ENCODE peak calls at places on chromosomes 1 and 21, in six cellular contexts. L, R, B, J, T and A are unnamed samples.

GRCh38 chr1:113073457-113073950 is 506 bp downstream of the LRIG2 start:
- DNase-seq in L (peak), R (no peak), B (peak), J (peak), T (peak), A (peak)

GRCh38 chr1:65694933-65695332 is 97.8 kb upstream of the PDE4B start:
- DNase-seq in L (no peak), R (no peak), B (no peak), J (no peak), T (no peak), A (no peak)

GRCh38 chr1:154614247-154614646 is 6.3 kb upstream of the ADAR start:
- DNase-seq in L (no peak), R (no peak), B (no peak), J (no peak), T (no peak), A (no peak)

GRCh38 chr1:101262601-101263348 is 26.0 kb downstream of the S1PR1 start:
- DNase-seq in L (peak), R (no peak), B (no peak), J (no peak), T (no peak), A (no peak)

GRCh38 chr1:41673355-41673754 is 188.9 kb upstream of the EDN2 start:
- DNase-seq in L (peak), R (no peak), B (no peak), J (peak), T (no peak), A (no peak)

GRCh38 chr1:110617589-110617988 is 11.4 kb upstream of the KCNA2 start:
- DNase-seq in L (no peak), R (no peak), B (no peak), J (no peak), T (no peak), A (no peak)

GRCh38 chr1:33338495-33339211 is 17.8 kb upstream of the A3GALT2 start:
- DNase-seq in L (peak), R (peak), B (peak), J (peak), T (peak), A (peak)

GRCh38 chr1:167601442-167602380 is 28.3 kb upstream of the RCSD1 start:
- DNase-seq in L (no peak), R (no peak), B (no peak), J (no peak), T (peak), A (no peak)

GRCh38 chr21:29376556-29376955 is 77.8 kb downstream of the BACH1 start:
- DNase-seq in L (peak), R (no peak), B (peak), J (peak), T (peak), A (peak)

GRCh38 chr1:28955930-28956552 is 41.7 kb downstream of the EPB41 start:
- DNase-seq in L (peak), R (no peak), B (no peak), J (peak), T (no peak), A (peak)

GRCh38 chr1:65292861-65293593 is 16.3 kb upstream of the DNAJC6 start:
- DNase-seq in L (no peak), R (no peak), B (no peak), J (no peak), T (no peak), A (peak)

GRCh38 chr1:38029081-38029681 is 16.6 kb downstream of the UTP11 start:
- DNase-seq in L (peak), R (peak), B (peak), J (peak), T (no peak), A (no peak)

GRCh38 chr1:118275716-118276115 is 90.7 kb upstream of the SPAG17 start:
- DNase-seq in L (no peak), R (no peak), B (no peak), J (no peak), T (no peak), A (peak)

GRCh38 chr1:216425577-216425976 is 2.3 kb upstream of the USH2A start:
- DNase-seq in L (peak), R (no peak), B (peak), J (peak), T (no peak), A (no peak)

GRCh38 chr1:51644533-51645197 is 27.8 kb downstream of the OSBPL9 start:
- DNase-seq in L (peak), R (no peak), B (peak), J (peak), T (no peak), A (peak)

GRCh38 chr1:30184393-30185141 is 538.8 kb downstream of the MATN1 start:
- DNase-seq in L (no peak), R (no peak), B (no peak), J (no peak), T (peak), A (no peak)

GRCh38 chr1:209601809-209602657 is 18.5 kb downstream of the CAMK1G start:
- DNase-seq in L (peak), R (peak), B (peak), J (peak), T (no peak), A (peak)

GRCh38 chr1:208184993-208185703 is 59.0 kb downstream of the PLXNA2 start:
- DNase-seq in L (peak), R (no peak), B (peak), J (peak), T (no peak), A (no peak)

GRCh38 chr1:230317823-230318819 is 108.0 kb downstream of the PGBD5 start:
- DNase-seq in L (peak), R (no peak), B (peak), J (no peak), T (no peak), A (peak)

GRCh38 chr1:175493999-175494336 is 249.4 kb downstream of the TNR start:
- DNase-seq in L (no peak), R (no peak), B (no peak), J (no peak), T (no peak), A (no peak)

GRCh38 chr1:179917601-179918429 is 35.7 kb downstream of the TOR1AIP1 start:
- DNase-seq in L (no peak), R (no peak), B (no peak), J (no peak), T (no peak), A (no peak)

GRCh38 chr1:8182034-8182761 is 135.7 kb upstream of the SLC45A1 start:
- DNase-seq in L (peak), R (no peak), B (peak), J (peak), T (peak), A (peak)

GRCh38 chr1:84632975-84633427 is 57.3 kb downstream of the SSX2IP start:
- DNase-seq in L (peak), R (no peak), B (peak), J (peak), T (no peak), A (peak)

GRCh38 chr1:119676571-119677206 is 28.6 kb upstream of the ZNF697 start:
- DNase-seq in L (peak), R (no peak), B (no peak), J (peak), T (peak), A (no peak)

GRCh38 chr1:150763018-150763417 is 2.6 kb downstream of the CTSS start:
- DNase-seq in L (no peak), R (no peak), B (no peak), J (no peak), T (no peak), A (no peak)
- H3K4me3 ChIP-seq in L (no peak), R (no peak), B (no peak), J (no peak), T (no peak), A (no peak)

GRCh38 chr1:170670751-170671628 is 7.1 kb downstream of the PRRX1 start:
- DNase-seq in L (peak), R (peak), B (no peak), J (peak), T (no peak), A (peak)
- TF ChIP-seq CTCF in L (peak), R (no peak), B (peak), J (peak), T (peak), A (peak)

GRCh38 chr1:89125571-89126233 is at the start of gene GBP2:
- DNase-seq in L (peak), R (no peak), B (peak), J (peak), T (no peak), A (peak)
- H3K4me3 ChIP-seq in L (peak), R (peak), B (peak), J (peak), T (peak), A (peak)

GRCh38 chr1:12203216-12204007 is 26.4 kb upstream of the VPS13D start:
- DNase-seq in L (no peak), R (no peak), B (no peak), J (no peak), T (no peak), A (peak)
- TF ChIP-seq CTCF in L (no peak), R (no peak), B (no peak), J (no peak), T (no peak), A (no peak)

GRCh38 chr21:22314963-22315362 is 1316.8 kb downstream of the NCAM2 start:
- DNase-seq in L (no peak), R (no peak), B (no peak), J (no peak), T (no peak), A (no peak)

GRCh38 chr21:22311741-22312462 is 1313.7 kb downstream of the NCAM2 start:
- DNase-seq in L (no peak), R (no peak), B (no peak), J (no peak), T (no peak), A (no peak)
- H3K4me3 ChIP-seq in L (no peak), R (no peak), B (no peak), J (no peak), T (no peak), A (no peak)